ENCODE peak calls at places on chromosomes 1 and 21, in five cellular contexts. B is breast epithelium, S is Karpas-422, P is aorta, H is ovary. Q is an unnamed sample.

GRCh38 chr21:30714946-30715345 is 3.6 kb downstream of the KRTAP21-3 start:
- DNase-seq in B (no peak), H (no peak), S (no peak), P (no peak), Q (no peak)

GRCh38 chr1:230542054-230542453 is 100.2 kb upstream of the COG2 start:
- DNase-seq in H (no peak), P (no peak), S (no peak), B (no peak), Q (no peak)

GRCh38 chr1:221315330-221315729 is 426.6 kb downstream of the DUSP10 start:
- DNase-seq in H (no peak), P (no peak), B (no peak), S (no peak), Q (no peak)

GRCh38 chr1:163308811-163309210 is 12.9 kb upstream of the NUF2 start:
- DNase-seq in B (no peak), P (no peak), H (no peak), S (no peak), Q (no peak)

GRCh38 chr1:204685236-204686006 is at the start of gene LRRN2:
- DNase-seq in P (no peak), H (peak; percentile 31), S (no peak), B (no peak), Q (no peak)

GRCh38 chr1:220804202-220804586 is 17.5 kb downstream of the MTARC1 start:
- DNase-seq in S (no peak), B (no peak), H (no peak), P (no peak), Q (no peak)

GRCh38 chr1:228459091-228459993 is 27.8 kb upstream of the RNF187 start:
- DNase-seq in P (peak; percentile 82), B (no peak), H (peak; percentile 44), S (no peak), Q (no peak)

GRCh38 chr1:172662464-172663109 is 3.7 kb downstream of the FASLG start:
- DNase-seq in B (no peak), H (no peak), P (peak; percentile 76), S (no peak), Q (no peak)

GRCh38 chr1:77829851-77830250 is 50.4 kb downstream of the MIGA1 start:
- DNase-seq in P (no peak), B (no peak), S (peak; percentile 52), H (no peak), Q (no peak)

GRCh38 chr1:172704003-172704402 is 45.1 kb downstream of the FASLG start:
- DNase-seq in S (no peak), H (no peak), B (no peak), P (no peak), Q (no peak)

GRCh38 chr1:42767510-42767924 is 468 bp downstream of the C1orf50 start:
- DNase-seq in P (no peak), H (no peak), B (no peak), S (peak; percentile 73), Q (no peak)

GRCh38 chr1:180842482-180842881 is 70.2 kb upstream of the KIAA1614 start:
- DNase-seq in B (no peak), P (no peak), H (no peak), S (no peak), Q (no peak)

GRCh38 chr1:23370744-23371710 is 1.4 kb upstream of the ZNF436 start:
- DNase-seq in B (no peak), P (no peak), H (peak; percentile 47), S (no peak), Q (no peak)

GRCh38 chr1:224380003-224380402 is 23.3 kb downstream of the CNIH4 start:
- DNase-seq in P (no peak), B (no peak), S (no peak), H (no peak), Q (no peak)

GRCh38 chr1:224377676-224378006 is 21.0 kb downstream of the CNIH4 start:
- DNase-seq in H (no peak), S (no peak), B (no peak), P (no peak), Q (no peak)

GRCh38 chr1:224387302-224387912 is 30.7 kb downstream of the CNIH4 start:
- DNase-seq in P (no peak), B (no peak), S (no peak), H (no peak), Q (no peak)

GRCh38 chr1:224378855-224379631 is 22.4 kb downstream of the CNIH4 start:
- DNase-seq in B (no peak), P (no peak), S (no peak), H (no peak), Q (no peak)

GRCh38 chr1:224381880-224382548 is 25.3 kb downstream of the CNIH4 start:
- DNase-seq in P (no peak), B (no peak), H (no peak), S (no peak), Q (no peak)
- H3K4me1 ChIP-seq in P (no peaks in the 10 kb centered on the region), B (no peaks in the 10 kb centered on the region), H (no peaks in the 10 kb centered on the region), S (peaks cover 15% of the 10 kb centered on the region), Q (no peaks in the 10 kb centered on the region)

GRCh38 chr1:177934927-177935326 is 34.9 kb downstream of the SEC16B start:
- DNase-seq in P (no peak), H (no peak), B (no peak), S (no peak), Q (no peak)
- H3K36me3 ChIP-seq in P (peaks cover 9% of the 10 kb centered on the region), H (no peaks in the 10 kb centered on the region), B (no peaks in the 10 kb centered on the region), S (no peaks in the 10 kb centered on the region), Q (no peaks in the 10 kb centered on the region)

DNA sequence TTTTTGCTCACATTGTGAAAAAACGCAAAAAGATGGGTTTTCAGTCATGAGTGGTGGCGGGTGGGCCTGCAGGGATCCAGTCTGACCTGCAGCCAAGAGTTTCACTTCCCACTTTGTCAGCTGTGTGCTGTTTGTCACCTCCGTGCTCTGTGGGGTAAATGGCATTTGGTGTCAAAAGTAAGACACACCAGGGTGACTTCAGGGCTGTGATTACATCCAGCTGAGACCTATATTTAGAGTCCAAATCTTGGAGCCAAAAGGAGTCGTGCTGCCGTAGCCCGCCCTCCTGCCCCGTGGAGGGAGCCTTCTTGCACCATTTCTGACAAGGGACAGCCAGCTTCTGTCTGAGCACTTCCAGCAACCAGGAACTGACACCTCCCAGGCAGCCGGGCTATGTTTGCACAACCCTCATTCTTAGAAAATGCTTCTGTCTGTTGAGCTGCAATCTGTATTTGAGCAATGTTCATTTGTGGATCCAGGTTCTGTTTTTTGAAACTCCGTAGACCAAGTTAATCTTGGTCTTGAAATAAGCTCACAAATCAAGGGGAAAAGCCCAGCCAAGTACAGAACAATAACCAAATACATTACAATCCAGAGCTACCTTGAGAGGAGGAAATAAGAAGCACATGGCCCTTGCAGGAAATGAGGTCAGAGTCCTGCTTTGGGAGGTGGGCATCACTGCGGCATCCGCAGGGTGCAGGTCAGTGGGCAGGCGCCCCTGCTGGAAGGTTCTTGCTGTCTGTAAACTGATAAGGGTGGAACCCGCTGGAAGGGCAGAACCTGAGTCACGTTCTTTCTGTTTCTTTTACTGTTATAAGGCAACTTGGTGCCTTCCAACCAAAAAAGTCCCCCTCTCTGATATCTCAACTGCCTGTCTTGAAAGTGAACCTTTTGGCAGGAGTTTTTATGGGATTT is 14.4 kb downstream of the ABCG1 start:
- DNase-seq in H (no peak), S (peak; percentile 80), B (no peak), P (peak; percentile 82), Q (no peak)
- H3K4me1 ChIP-seq in H (peaks cover 16% of the 10 kb centered on the region), S (peaks cover 18% of the 10 kb centered on the region), B (peaks cover 19% of the 10 kb centered on the region), P (peaks cover 2% of the 10 kb centered on the region), Q (peaks cover 3% of the 10 kb centered on the region)

DNA sequence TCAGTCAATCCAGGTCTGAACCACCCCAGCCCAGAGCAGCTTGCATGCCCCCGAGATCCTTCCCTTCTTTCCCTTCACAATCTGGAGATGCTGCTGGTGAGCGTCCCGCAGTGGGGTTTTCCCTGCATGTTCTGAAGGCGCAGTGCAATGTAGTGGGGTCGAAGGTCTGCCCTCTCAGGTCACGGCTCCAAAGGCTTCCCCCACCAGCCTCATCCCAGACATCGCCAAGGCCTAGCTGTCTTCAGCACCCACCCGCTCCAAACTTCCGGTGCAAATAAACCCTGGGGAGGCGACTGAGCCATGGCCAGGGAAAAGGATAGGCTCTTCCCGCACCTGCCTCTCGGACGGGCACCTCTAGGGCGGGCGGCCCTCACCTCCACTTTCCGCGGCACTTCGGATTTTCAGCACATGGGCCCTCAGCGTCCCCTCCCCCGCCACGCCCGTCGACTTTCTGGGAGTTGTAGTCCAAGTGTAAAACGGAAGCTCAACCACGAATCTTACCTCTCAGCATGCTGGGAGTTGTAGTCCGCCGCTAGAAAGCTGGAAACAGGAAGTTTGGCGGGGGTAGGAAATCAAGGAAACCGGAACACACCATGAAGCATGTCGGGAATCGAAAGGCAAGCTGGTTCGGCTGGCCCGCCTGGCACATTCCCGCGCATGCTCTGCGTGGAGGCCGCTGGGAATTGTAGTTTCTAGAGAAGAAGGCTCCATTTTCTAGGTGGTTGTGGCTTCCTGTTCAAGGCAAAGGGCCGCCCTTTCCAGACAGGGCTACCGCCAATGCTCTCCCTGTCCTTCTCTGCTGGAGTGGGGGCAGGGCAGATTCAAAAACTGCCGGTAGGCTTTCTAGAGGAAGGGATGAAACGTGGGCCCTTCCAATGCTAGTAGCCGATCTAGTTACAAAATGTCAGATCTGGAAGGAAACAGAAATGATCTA is at the start of gene MRPL24:
- DNase-seq in P (peak; percentile 98), H (peak; percentile 96), B (peak; percentile 97), S (peak; percentile 99), Q (peak; percentile 100)
- H3K36me3 ChIP-seq in P (peaks cover 2% of the 10 kb centered on the region), H (no peaks in the 10 kb centered on the region), B (peaks cover 6% of the 10 kb centered on the region), S (peaks cover 15% of the 10 kb centered on the region), Q (peaks cover 17% of the 10 kb centered on the region)

DNA sequence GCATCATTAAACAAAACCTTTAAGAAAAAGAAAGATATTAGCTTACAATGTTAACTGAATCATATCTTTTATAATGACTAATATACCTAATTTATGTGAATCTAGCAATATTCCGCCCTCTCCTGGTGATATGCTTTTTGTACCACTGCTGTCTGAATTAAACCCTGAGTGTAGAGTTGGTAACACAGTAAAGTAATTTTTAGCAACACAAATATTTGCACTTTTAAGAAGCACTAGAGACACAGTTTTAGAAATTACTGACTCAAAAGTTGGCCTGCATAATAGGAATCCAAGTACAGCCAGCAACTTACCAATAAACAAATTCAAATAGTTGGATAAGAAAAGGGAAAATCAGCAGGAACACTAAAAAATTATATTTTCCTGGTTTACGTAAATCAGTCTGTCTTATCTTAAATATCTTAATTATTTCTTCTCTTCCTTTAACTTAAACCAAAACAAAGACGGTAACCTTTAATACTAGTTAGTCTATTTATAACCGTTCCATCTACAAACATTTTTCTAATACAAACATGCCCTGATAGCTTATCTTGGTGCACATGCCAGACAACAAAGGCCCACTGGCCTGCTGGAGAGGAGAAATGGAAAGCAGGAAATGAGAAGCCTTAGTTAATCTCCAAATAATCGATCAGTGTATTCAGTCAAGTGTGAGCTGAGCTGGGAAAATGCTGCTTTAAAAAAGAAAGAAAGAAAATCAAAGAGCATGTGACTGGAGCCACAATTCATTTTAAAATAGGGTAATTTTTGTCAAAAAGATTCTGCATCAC is 246.0 kb downstream of the RERE start:
- DNase-seq in B (no peak), P (no peak), H (no peak), S (peak; percentile 65), Q (no peak)
- H3K4me1 ChIP-seq in B (no peaks in the 10 kb centered on the region), P (peaks cover 2% of the 10 kb centered on the region), H (peaks cover 10% of the 10 kb centered on the region), S (no peaks in the 10 kb centered on the region), Q (no peaks in the 10 kb centered on the region)

Q was measured in iPS DF 6.9.